ENCODE peak calls at places on chromosome 22, in seven cellular contexts. One of them, this sample, is unnamed.

GRCh38 chr22:50545522-50546325 is at the start of gene KLHDC7B:
- DNase-seq in H1: no peak
- DNase-seq in K562: no peak
- DNase-seq in GM12892: no peak
- DNase-seq in SK-N-SH: peak; percentile 82
- DNase-seq in HepG2: no peak
- DNase-seq in GM12878: no peak
- DNase-seq in this sample: no peak

GRCh38 chr22:18984564-18984963 is 48.5 kb upstream of the PRODH start:
- DNase-seq in H1: no peak
- DNase-seq in K562: no peak
- DNase-seq in GM12892: no peak
- DNase-seq in SK-N-SH: no peak
- DNase-seq in HepG2: no peak
- DNase-seq in GM12878: no peak
- DNase-seq in this sample: no peak

GRCh38 chr22:43847376-43848289 is 14.7 kb downstream of the SULT4A1 start:
- DNase-seq in H1: no peak
- DNase-seq in K562: no peak
- DNase-seq in GM12892: no peak
- DNase-seq in SK-N-SH: no peak
- DNase-seq in HepG2: no peak
- DNase-seq in GM12878: no peak
- DNase-seq in this sample: no peak

GRCh38 chr22:38309614-38310517 is 7.4 kb downstream of the CSNK1E start:
- DNase-seq in H1: no peak
- DNase-seq in K562: no peak
- DNase-seq in GM12892: no peak
- DNase-seq in SK-N-SH: no peak
- DNase-seq in HepG2: peak; percentile 94
- DNase-seq in GM12878: no peak
- DNase-seq in this sample: no peak

GRCh38 chr22:50696251-50696798 is 23.7 kb downstream of the SHANK3 start:
- DNase-seq in H1: no peak
- DNase-seq in K562: no peak
- DNase-seq in GM12892: no peak
- DNase-seq in SK-N-SH: no peak
- DNase-seq in HepG2: no peak
- DNase-seq in GM12878: no peak
- DNase-seq in this sample: no peak

GRCh38 chr22:38148252-38148651 is 33.4 kb downstream of the PLA2G6 start:
- DNase-seq in H1: no peak
- DNase-seq in K562: no peak
- DNase-seq in GM12892: no peak
- DNase-seq in SK-N-SH: no peak
- DNase-seq in HepG2: no peak
- DNase-seq in GM12878: no peak
- DNase-seq in this sample: no peak

GRCh38 chr22:35649636-35650250 is 1.5 kb downstream of the APOL6 start:
- DNase-seq in H1: no peak
- DNase-seq in K562: no peak
- DNase-seq in GM12892: no peak
- DNase-seq in SK-N-SH: no peak
- DNase-seq in HepG2: no peak
- DNase-seq in GM12878: no peak
- DNase-seq in this sample: no peak

GRCh38 chr22:39149915-39150847 is 2.3 kb downstream of the CBX7 start:
- DNase-seq in H1: no peak
- DNase-seq in K562: no peak
- DNase-seq in GM12892: no peak
- DNase-seq in SK-N-SH: no peak
- DNase-seq in HepG2: peak; percentile 31
- DNase-seq in GM12878: no peak
- DNase-seq in this sample: no peak

GRCh38 chr22:26828311-26828710 is 170.9 kb downstream of the MIAT start:
- DNase-seq in H1: no peak
- DNase-seq in K562: no peak
- DNase-seq in GM12892: no peak
- DNase-seq in SK-N-SH: no peak
- DNase-seq in HepG2: no peak
- DNase-seq in GM12878: no peak
- DNase-seq in this sample: no peak

GRCh38 chr22:31106001-31106571 is 1.3 kb downstream of the SELENOM start:
- DNase-seq in H1: no peak
- DNase-seq in K562: no peak
- DNase-seq in GM12892: no peak
- DNase-seq in SK-N-SH: no peak
- DNase-seq in HepG2: no peak
- DNase-seq in GM12878: no peak
- DNase-seq in this sample: no peak

GRCh38 chr22:22397292-22397870 is 111.2 kb downstream of the ZNF280B start:
- DNase-seq in H1: no peak
- DNase-seq in K562: peak; percentile 58
- DNase-seq in GM12892: no peak
- DNase-seq in SK-N-SH: no peak
- DNase-seq in HepG2: peak; percentile 73
- DNase-seq in GM12878: no peak
- DNase-seq in this sample: no peak

GRCh38 chr22:37443977-37444376 is 16.7 kb upstream of the ELFN2 start:
- DNase-seq in H1: no peak
- DNase-seq in K562: no peak
- DNase-seq in GM12892: no peak
- DNase-seq in SK-N-SH: no peak
- DNase-seq in HepG2: no peak
- DNase-seq in GM12878: no peak
- DNase-seq in this sample: no peak

DNA sequence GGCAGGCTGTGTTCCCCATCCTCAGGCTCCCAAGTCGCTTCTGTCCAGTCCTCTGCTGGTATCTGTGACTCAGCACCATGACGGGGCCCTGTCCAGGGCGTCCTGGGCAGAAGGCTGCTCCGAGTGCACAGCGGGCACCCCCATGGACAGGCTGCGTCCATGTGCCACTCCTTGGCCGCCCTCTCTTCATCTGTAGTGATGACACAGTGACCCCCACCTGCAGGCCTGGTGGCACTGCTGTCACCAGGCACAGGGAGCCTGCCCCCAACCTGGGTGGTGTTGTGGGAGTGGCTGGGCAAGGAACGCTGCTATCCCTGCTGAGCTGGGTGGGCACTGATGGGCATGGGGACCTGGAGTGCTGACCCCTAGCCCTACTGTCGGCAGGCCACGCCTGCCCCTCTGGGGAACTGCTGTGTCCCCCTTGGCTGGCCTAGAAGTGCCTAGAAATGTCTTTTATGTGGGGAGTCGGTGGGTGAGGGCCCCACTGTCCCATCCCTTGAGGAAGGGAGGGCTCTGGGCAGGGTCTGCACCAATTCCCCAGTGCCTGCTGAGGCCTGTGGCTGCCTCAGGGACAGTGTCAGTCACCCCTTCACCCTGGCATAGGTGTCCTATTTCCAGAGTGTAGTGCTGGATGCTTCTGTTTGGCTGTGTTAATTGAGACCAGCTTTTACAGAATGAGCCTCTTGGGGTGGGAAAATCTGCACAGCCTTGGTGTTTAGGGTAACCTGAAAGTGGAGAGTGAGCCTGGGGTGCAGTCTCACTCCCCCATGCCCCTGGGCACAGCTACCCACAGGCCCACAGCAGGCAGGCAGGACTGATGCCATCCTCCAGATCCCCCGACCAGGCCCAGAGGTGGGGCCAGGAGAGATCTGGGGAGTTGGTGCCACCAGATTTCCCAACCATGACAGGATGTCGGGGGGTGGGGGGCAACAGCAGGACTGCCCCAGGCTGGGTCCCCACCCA is 34.5 kb downstream of the RTN4R start:
- DNase-seq in H1: no peak
- DNase-seq in K562: no peak
- DNase-seq in GM12892: no peak
- DNase-seq in SK-N-SH: no peak
- DNase-seq in HepG2: no peak
- DNase-seq in GM12878: no peak
- DNase-seq in this sample: no peak
- TF ChIP-seq TAF1 in H1: no peak
- TF ChIP-seq TAF1 in K562: no peak
- TF ChIP-seq TAF1 in GM12892: no peak
- TF ChIP-seq TAF1 in SK-N-SH: no peak
- TF ChIP-seq TAF1 in HepG2: no peak
- TF ChIP-seq TAF1 in GM12878: no peak
- TF ChIP-seq TAF1 in this sample: no peak

GRCh38 chr22:29949872-29950271 is 66.9 kb downstream of the MTMR3 start:
- DNase-seq in H1: no peak
- DNase-seq in K562: no peak
- DNase-seq in GM12892: no peak
- DNase-seq in SK-N-SH: no peak
- DNase-seq in HepG2: no peak
- DNase-seq in GM12878: no peak
- DNase-seq in this sample: no peak

GRCh38 chr22:29947410-29948387 is 64.7 kb downstream of the MTMR3 start:
- DNase-seq in H1: no peak
- DNase-seq in K562: no peak
- DNase-seq in GM12892: no peak
- DNase-seq in SK-N-SH: peak; percentile 12
- DNase-seq in HepG2: no peak
- DNase-seq in GM12878: no peak
- DNase-seq in this sample: no peak

GRCh38 chr22:29945435-29945834 is 62.5 kb downstream of the MTMR3 start:
- DNase-seq in H1: no peak
- DNase-seq in K562: no peak
- DNase-seq in GM12892: no peak
- DNase-seq in SK-N-SH: no peak
- DNase-seq in HepG2: no peak
- DNase-seq in GM12878: no peak
- DNase-seq in this sample: no peak

GRCh38 chr22:29944339-29944738 is 61.4 kb downstream of the MTMR3 start:
- DNase-seq in H1: no peak
- DNase-seq in K562: no peak
- DNase-seq in GM12892: no peak
- DNase-seq in SK-N-SH: no peak
- DNase-seq in HepG2: no peak
- DNase-seq in GM12878: no peak
- DNase-seq in this sample: no peak

GRCh38 chr22:29946220-29946619 is 63.2 kb downstream of the MTMR3 start:
- DNase-seq in H1: no peak
- DNase-seq in K562: peak; percentile 30
- DNase-seq in GM12892: no peak
- DNase-seq in SK-N-SH: peak; percentile 13
- DNase-seq in HepG2: no peak
- DNase-seq in GM12878: no peak
- DNase-seq in this sample: no peak
- TF ChIP-seq TAF1 in H1: no peak
- TF ChIP-seq TAF1 in K562: no peak
- TF ChIP-seq TAF1 in GM12892: no peak
- TF ChIP-seq TAF1 in SK-N-SH: no peak
- TF ChIP-seq TAF1 in HepG2: no peak
- TF ChIP-seq TAF1 in GM12878: no peak
- TF ChIP-seq TAF1 in this sample: no peak

DNA sequence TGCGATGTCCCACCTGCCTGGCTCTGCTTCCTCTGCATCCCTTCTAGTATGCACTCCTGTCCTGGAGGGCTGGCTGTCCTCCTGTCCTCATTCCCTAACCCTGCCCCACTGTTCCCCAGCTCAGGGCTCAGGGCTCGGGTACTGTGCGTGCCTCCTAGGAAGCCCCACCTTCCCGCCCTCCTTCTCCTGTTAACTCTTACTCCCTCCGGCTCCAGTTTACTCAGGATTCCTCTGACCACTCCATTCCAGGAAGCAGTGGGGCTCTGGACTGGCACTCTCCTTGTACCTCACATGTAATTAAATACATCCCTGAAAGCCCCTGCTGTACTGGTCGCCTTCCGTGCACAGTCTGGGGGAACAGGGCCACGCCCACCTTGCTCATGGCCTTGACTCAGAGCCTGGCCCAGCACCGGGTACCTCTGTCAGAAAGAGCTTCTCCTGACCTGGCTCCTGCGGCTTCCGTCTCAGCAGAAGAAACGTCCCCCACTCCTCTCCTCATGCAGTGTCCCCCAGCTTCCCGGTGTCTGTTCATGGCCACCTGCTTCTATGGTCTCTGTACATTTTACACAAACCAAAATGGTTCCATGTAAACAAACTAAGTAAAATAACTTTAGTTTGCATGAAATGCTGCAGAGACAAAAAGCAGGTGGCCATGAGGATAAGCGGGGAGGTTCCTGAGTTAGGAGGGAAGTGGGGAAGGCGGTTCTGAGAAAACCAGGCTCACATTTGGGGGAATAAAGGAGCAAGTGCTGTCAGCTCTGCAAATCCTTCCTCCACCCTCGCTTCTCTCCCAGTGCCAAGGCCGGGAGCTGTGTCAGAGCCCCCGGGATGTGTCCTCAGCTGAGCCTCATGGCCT is 445.9 kb downstream of the BRD1 start:
- DNase-seq in H1: no peak
- DNase-seq in K562: no peak
- DNase-seq in GM12892: no peak
- DNase-seq in SK-N-SH: no peak
- DNase-seq in HepG2: no peak
- DNase-seq in GM12878: no peak
- DNase-seq in this sample: no peak
- TF ChIP-seq TAF1 in H1: no peak
- TF ChIP-seq TAF1 in K562: no peak
- TF ChIP-seq TAF1 in GM12892: no peak
- TF ChIP-seq TAF1 in SK-N-SH: no peak
- TF ChIP-seq TAF1 in HepG2: no peak
- TF ChIP-seq TAF1 in GM12878: no peak
- TF ChIP-seq TAF1 in this sample: no peak

GRCh38 chr22:46984751-46985506 is 222.5 kb downstream of the TBC1D22A start:
- DNase-seq in H1: no peak
- DNase-seq in K562: no peak
- DNase-seq in GM12892: no peak
- DNase-seq in SK-N-SH: no peak
- DNase-seq in HepG2: no peak
- DNase-seq in GM12878: no peak
- DNase-seq in this sample: no peak

GRCh38 chr22:46982635-46983034 is 220.2 kb downstream of the TBC1D22A start:
- DNase-seq in H1: no peak
- DNase-seq in K562: no peak
- DNase-seq in GM12892: no peak
- DNase-seq in SK-N-SH: no peak
- DNase-seq in HepG2: no peak
- DNase-seq in GM12878: no peak
- DNase-seq in this sample: no peak

GRCh38 chr22:46985507-46985882 is 223.0 kb downstream of the TBC1D22A start:
- DNase-seq in H1: no peak
- DNase-seq in K562: no peak
- DNase-seq in GM12892: no peak
- DNase-seq in SK-N-SH: no peak
- DNase-seq in HepG2: no peak
- DNase-seq in GM12878: no peak
- DNase-seq in this sample: no peak

GRCh38 chr22:46983046-46983445 is 220.6 kb downstream of the TBC1D22A start:
- DNase-seq in H1: no peak
- DNase-seq in K562: no peak
- DNase-seq in GM12892: no peak
- DNase-seq in SK-N-SH: no peak
- DNase-seq in HepG2: no peak
- DNase-seq in GM12878: no peak
- DNase-seq in this sample: no peak

DNA sequence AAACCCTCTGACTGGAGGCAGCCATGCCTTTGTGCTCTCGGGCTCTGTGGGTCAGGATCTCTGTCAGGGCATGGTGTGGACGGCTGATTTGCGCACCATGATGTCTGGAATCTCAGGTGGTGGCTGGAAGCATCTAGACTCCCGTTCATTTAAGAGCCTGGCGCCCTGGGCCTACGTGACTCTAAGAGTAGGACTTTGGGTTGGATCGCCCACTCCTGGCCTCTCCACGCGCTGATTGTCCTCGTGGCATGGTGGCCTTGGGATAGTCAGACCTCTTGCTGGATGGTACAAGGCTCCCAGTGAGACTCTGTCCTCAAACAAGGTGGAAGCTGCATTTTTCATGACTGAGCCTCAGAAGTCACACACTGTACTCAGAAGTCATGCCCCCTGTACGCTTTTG is 224.3 kb downstream of the TBC1D22A start:
- DNase-seq in H1: no peak
- DNase-seq in K562: no peak
- DNase-seq in GM12892: no peak
- DNase-seq in SK-N-SH: no peak
- DNase-seq in HepG2: no peak
- DNase-seq in GM12878: no peak
- DNase-seq in this sample: no peak
- TF ChIP-seq TAF1 in H1: no peak
- TF ChIP-seq TAF1 in K562: no peak
- TF ChIP-seq TAF1 in GM12892: no peak
- TF ChIP-seq TAF1 in SK-N-SH: no peak
- TF ChIP-seq TAF1 in HepG2: no peak
- TF ChIP-seq TAF1 in GM12878: no peak
- TF ChIP-seq TAF1 in this sample: no peak

This sample was measured in GM12891.